ENCODE peak calls at places on chromosome 14, in seven cellular contexts. V is uterus; U is GM12864; P is stomach; L is endothelial cell of umbilical vein; R is mesendoderm; Y is CD8-positive, alpha-beta memory T cell. D is an unnamed sample.

GRCh38 chr14:72013606-72014129 is 81.4 kb downstream of the RGS6 start:
- DNase-seq in V (no peak), L (no peak), Y (no peak), R (no peak), P (no peak), U (no peak), D (no peak)

GRCh38 chr14:22981090-22982012 is 1.0 kb downstream of the AJUBA start:
- DNase-seq in Y (no peak), L (peak; percentile 45), P (no peak), R (peak; percentile 62), V (no peak), U (no peak), D (peak; percentile 52)

GRCh38 chr14:64092338-64092737 is 201.8 kb downstream of the ESR2 start:
- DNase-seq in Y (no peak), R (no peak), L (no peak), U (no peak), V (no peak), P (no peak), D (no peak)

GRCh38 chr14:104818714-104819161 is 17.8 kb downstream of the ZBTB42 start:
- DNase-seq in U (no peak), Y (no peak), V (peak; percentile 14), R (no peak), L (no peak), P (peak; percentile 20), D (no peak)

GRCh38 chr14:90677484-90678045 is 138.7 kb downstream of the TTC7B start:
- DNase-seq in L (peak; percentile 75), P (no peak), V (no peak), R (no peak), U (no peak), Y (no peak), D (no peak)

GRCh38 chr14:44530482-44530881 is 23.4 kb upstream of the FSCB start:
- DNase-seq in R (no peak), V (no peak), Y (no peak), U (no peak), L (no peak), P (no peak), D (peak; percentile 21)

GRCh38 chr14:22856428-22856827 is 15.1 kb upstream of the LRP10 start:
- DNase-seq in V (no peak), Y (no peak), P (no peak), L (no peak), U (no peak), R (no peak), D (no peak)

GRCh38 chr14:58822856-58823255 is 185.1 kb downstream of the DACT1 start:
- DNase-seq in U (no peak), L (no peak), V (no peak), Y (no peak), P (no peak), R (no peak), D (no peak)

GRCh38 chr14:75084513-75084912 is 15.1 kb downstream of the ZC2HC1C start:
- DNase-seq in V (no peak), L (peak; percentile 23), U (no peak), P (no peak), R (no peak), Y (no peak), D (no peak)

GRCh38 chr14:64760146-64760755 is 56.0 kb downstream of the PLEKHG3 start:
- DNase-seq in Y (peak; percentile 55), L (peak; percentile 32), R (peak; percentile 65), V (peak; percentile 39), U (peak; percentile 4), P (peak; percentile 70), D (peak; percentile 75)

GRCh38 chr14:80584638-80585505 is 356.7 kb downstream of the CEP128 start:
- DNase-seq in L (peak; percentile 49), P (no peak), R (peak; percentile 87), Y (no peak), U (no peak), V (no peak), D (peak; percentile 28)

GRCh38 chr14:55329999-55330710 is 58.9 kb downstream of the FBXO34 start:
- DNase-seq in L (no peak), P (no peak), V (no peak), R (no peak), U (no peak), Y (no peak), D (peak; percentile 51)

GRCh38 chr14:83164591-83164990 is 1630.9 kb upstream of the SEL1L start:
- DNase-seq in R (no peak), V (no peak), P (no peak), L (no peak), U (no peak), Y (no peak), D (no peak)

GRCh38 chr14:46259536-46259935 is 392.0 kb downstream of the RPL10L start:
- DNase-seq in V (no peak), U (no peak), P (no peak), Y (no peak), R (peak; percentile 95), L (no peak), D (no peak)

GRCh38 chr14:93105362-93105761 is 10.4 kb downstream of the ITPK1 start:
- DNase-seq in L (no peak), V (peak; percentile 58), Y (no peak), U (no peak), R (no peak), P (peak; percentile 41), D (peak; percentile 95)

GRCh38 chr14:64688801-64689200 is 15.4 kb upstream of the PLEKHG3 start:
- DNase-seq in R (peak; percentile 90), P (no peak), Y (no peak), U (no peak), V (peak; percentile 7), L (no peak), D (no peak)

GRCh38 chr14:100822921-100823320 is 3.0 kb upstream of the MEG3 start:
- DNase-seq in P (no peak), L (no peak), Y (no peak), U (no peak), R (no peak), V (no peak), D (no peak)

GRCh38 chr14:71588028-71588427 is 344.2 kb upstream of the RGS6 start:
- DNase-seq in V (no peak), R (no peak), L (no peak), U (no peak), P (no peak), Y (no peak), D (peak; percentile 68)

GRCh38 chr14:74503973-74504335 is 10.4 kb downstream of the ISCA2 start:
- DNase-seq in Y (no peak), V (no peak), L (no peak), U (no peak), P (no peak), R (no peak), D (no peak)

GRCh38 chr14:71245659-71246361 is 338.6 kb downstream of the PCNX1 start:
- DNase-seq in P (no peak), R (no peak), U (no peak), Y (no peak), V (no peak), L (no peak), D (no peak)

GRCh38 chr14:45247427-45247826 is 5.6 kb downstream of the MIS18BP1 start:
- DNase-seq in R (no peak), V (no peak), L (no peak), Y (no peak), P (no peak), U (no peak), D (peak; percentile 13)

GRCh38 chr14:75578099-75578785 is at the start of gene FLVCR2:
- DNase-seq in L (peak; percentile 64), U (no peak), R (peak; percentile 77), P (peak; percentile 74), Y (peak; percentile 48), V (peak; percentile 80), D (peak; percentile 73)

GRCh38 chr14:28077005-28077404 is 689.6 kb upstream of the FOXG1 start:
- DNase-seq in L (no peak), V (no peak), U (no peak), P (no peak), R (no peak), Y (no peak), D (no peak)

GRCh38 chr14:61561144-61561543 is 134.2 kb upstream of the HIF1A start:
- DNase-seq in L (peak; percentile 62), Y (no peak), U (no peak), V (no peak), P (no peak), R (peak; percentile 37), D (peak; percentile 88)

GRCh38 chr14:97692084-97692483 is 894.9 kb downstream of the VRK1 start:
- DNase-seq in Y (no peak), U (no peak), P (no peak), V (no peak), R (peak; percentile 62), L (no peak), D (peak; percentile 17)

GRCh38 chr14:95561001-95561412 is 26.2 kb downstream of the GLRX5 start:
- DNase-seq in Y (peak; percentile 66), P (peak; percentile 95), L (peak; percentile 86), U (peak; percentile 77), V (peak; percentile 85), R (peak; percentile 92), D (peak; percentile 88)

D was measured in Daoy.